ENCODE peak calls at places on chromosomes 5 and 9, in seven cellular contexts. V is heart right ventricle, S is kidney epithelial cell, F is tibial artery, L is GM20000, B is osteocyte, G is glutamatergic neuron. X is an unnamed sample.

GRCh38 chr9:130298663-130299279 is 33.2 kb downstream of the HMCN2 start:
- DNase-seq in B (no peak), L (no peak), G (no peak), V (no peak), S (no peak), F (no peak), X (no peak)

GRCh38 chr5:119355636-119356383 is at the start of gene TNFAIP8:
- DNase-seq in F (peak; percentile 60), G (peak; percentile 34), L (peak; percentile 82), B (no peak), S (no peak), V (peak; percentile 60), X (no peak)

GRCh38 chr5:23330726-23331125 is 176.7 kb upstream of the PRDM9 start:
- DNase-seq in S (no peak), V (no peak), L (no peak), G (no peak), F (no peak), B (no peak), X (no peak)

GRCh38 chr5:103450333-103451061 is 112.1 kb downstream of the NUDT12 start:
- DNase-seq in L (no peak), F (no peak), V (no peak), S (peak; percentile 42), B (no peak), G (no peak), X (no peak)

GRCh38 chr5:50415912-50416311 is 25.2 kb downstream of the EMB start:
- DNase-seq in F (no peak), L (no peak), S (no peak), B (no peak), G (no peak), V (no peak), X (no peak)

GRCh38 chr5:83767409-83767992 is 46.8 kb upstream of the HAPLN1 start:
- DNase-seq in L (no peak), G (no peak), V (no peak), S (no peak), B (no peak), F (no peak), X (no peak)

GRCh38 chr5:56986631-56986957 is 34.7 kb upstream of the MIER3 start:
- DNase-seq in F (no peak), B (no peak), S (peak; percentile 92), V (no peak), L (no peak), G (no peak), X (no peak)

GRCh38 chr5:32709789-32710334 is 1.3 kb upstream of the NPR3 start:
- DNase-seq in F (peak; percentile 59), S (peak; percentile 23), V (peak; percentile 68), G (peak; percentile 81), B (peak; percentile 92), L (peak; percentile 77), X (no peak)

GRCh38 chr9:26296910-26297309 is 595.7 kb downstream of the CAAP1 start:
- DNase-seq in L (no peak), V (no peak), F (no peak), B (no peak), G (no peak), S (no peak), X (no peak)

GRCh38 chr9:93464395-93464794 is 11.0 kb upstream of the FAM120AOS start:
- DNase-seq in G (no peak), L (peak; percentile 22), V (no peak), B (no peak), F (no peak), S (no peak), X (no peak)

GRCh38 chr9:109399258-109399767 is 78.5 kb upstream of the EPB41L4B start:
- DNase-seq in F (no peak), S (no peak), L (peak; percentile 59), V (no peak), B (no peak), G (no peak), X (no peak)

GRCh38 chr5:143400541-143401252 is 2.8 kb downstream of the NR3C1 start:
- DNase-seq in F (no peak), G (no peak), V (no peak), S (no peak), B (no peak), L (no peak), X (peak; percentile 45)

GRCh38 chr5:79518718-79519117 is 4.8 kb upstream of the HOMER1 start:
- DNase-seq in S (no peak), F (no peak), L (no peak), V (no peak), B (no peak), G (no peak), X (no peak)

GRCh38 chr9:14323083-14323968 is 9.4 kb upstream of the NFIB start:
- DNase-seq in F (no peak), L (no peak), S (no peak), B (no peak), G (no peak), V (no peak), X (no peak)

DNA sequence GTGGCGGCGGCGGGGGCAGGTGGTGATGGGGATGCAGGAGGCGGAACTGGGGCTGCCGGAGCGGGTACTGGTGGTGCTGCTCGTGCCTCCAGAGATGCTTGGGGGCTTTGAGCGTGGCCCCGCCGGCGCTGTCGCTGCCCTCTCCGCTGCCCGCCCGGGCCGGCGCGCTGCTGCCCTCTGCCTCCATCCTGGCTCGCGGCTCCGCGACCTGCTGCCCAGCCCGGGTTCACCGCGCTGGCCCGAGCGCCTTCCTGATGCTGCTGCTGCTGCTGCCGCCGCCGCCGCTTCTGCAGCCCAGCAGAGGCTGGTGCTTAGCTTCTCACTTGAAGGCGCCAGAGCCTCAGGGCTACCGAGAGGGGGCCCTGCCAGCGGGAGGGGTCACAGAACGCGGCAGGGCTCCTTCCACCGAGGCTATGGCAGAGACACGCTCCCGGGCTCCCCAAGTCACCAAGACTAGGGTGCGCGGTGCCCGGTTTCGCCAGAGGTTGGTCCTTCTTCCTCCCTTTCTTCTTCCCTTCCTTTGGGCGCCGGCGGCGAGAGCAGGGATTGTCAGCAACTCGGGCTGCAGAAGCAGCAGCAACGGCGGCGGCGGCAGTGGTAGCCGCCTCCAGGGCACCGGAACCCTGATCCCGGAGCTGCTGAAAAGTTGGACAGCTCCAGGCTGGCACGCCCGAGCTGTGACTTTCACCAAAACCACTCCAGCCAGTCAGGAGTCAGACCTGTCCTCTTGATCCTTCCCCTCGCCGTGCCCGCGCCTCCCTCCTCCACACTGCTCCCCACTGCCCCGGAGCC is at the start of gene PDE4D:
- DNase-seq in G (peak; percentile 72), F (peak; percentile 60), B (peak; percentile 92), V (peak; percentile 39), S (peak; percentile 31), L (peak; percentile 52), X (peak; percentile 32)
- TF ChIP-seq CTCF in G (no peak), F (no peak), B (no peak), V (no peak), S (no peak), L (no peak), X (no peak)

GRCh38 chr5:120531215-120531614 is 67.1 kb downstream of the PRR16 start:
- DNase-seq in S (no peak), F (no peak), B (no peak), G (no peak), L (no peak), V (no peak), X (no peak)

GRCh38 chr5:120533581-120533980 is 69.5 kb downstream of the PRR16 start:
- DNase-seq in V (no peak), S (no peak), B (no peak), G (no peak), F (peak; percentile 20), L (no peak), X (no peak)

GRCh38 chr5:120529386-120529785 is 65.3 kb downstream of the PRR16 start:
- DNase-seq in G (no peak), B (no peak), F (no peak), L (no peak), V (no peak), S (no peak), X (no peak)

GRCh38 chr5:120535900-120536299 is 71.8 kb downstream of the PRR16 start:
- DNase-seq in G (no peak), B (no peak), V (no peak), L (no peak), F (no peak), S (no peak), X (no peak)

GRCh38 chr5:120532835-120533234 is 68.7 kb downstream of the PRR16 start:
- DNase-seq in L (no peak), B (no peak), G (peak; percentile 51), F (no peak), S (no peak), V (no peak), X (no peak)
- TF ChIP-seq CTCF in L (no peak), B (peak; percentile 36), G (peak; percentile 63), F (no peak), S (peak; percentile 38), V (no peak), X (no peak)

GRCh38 chr5:73446631-73447233 is 1.8 kb downstream of the FOXD1 start:
- DNase-seq in B (no peak), F (no peak), L (no peak), V (no peak), G (peak; percentile 44), S (no peak), X (no peak)

GRCh38 chr5:73445708-73446630 is 2.6 kb downstream of the FOXD1 start:
- DNase-seq in B (no peak), V (no peak), G (no peak), L (no peak), F (no peak), S (no peak), X (no peak)

GRCh38 chr5:73443725-73444498 is 4.7 kb downstream of the FOXD1 start:
- DNase-seq in F (no peak), G (peak; percentile 34), B (no peak), S (no peak), V (no peak), L (no peak), X (no peak)

GRCh38 chr5:73442960-73443627 is 5.5 kb downstream of the FOXD1 start:
- DNase-seq in V (no peak), F (no peak), L (no peak), G (no peak), B (no peak), S (no peak), X (no peak)

DNA sequence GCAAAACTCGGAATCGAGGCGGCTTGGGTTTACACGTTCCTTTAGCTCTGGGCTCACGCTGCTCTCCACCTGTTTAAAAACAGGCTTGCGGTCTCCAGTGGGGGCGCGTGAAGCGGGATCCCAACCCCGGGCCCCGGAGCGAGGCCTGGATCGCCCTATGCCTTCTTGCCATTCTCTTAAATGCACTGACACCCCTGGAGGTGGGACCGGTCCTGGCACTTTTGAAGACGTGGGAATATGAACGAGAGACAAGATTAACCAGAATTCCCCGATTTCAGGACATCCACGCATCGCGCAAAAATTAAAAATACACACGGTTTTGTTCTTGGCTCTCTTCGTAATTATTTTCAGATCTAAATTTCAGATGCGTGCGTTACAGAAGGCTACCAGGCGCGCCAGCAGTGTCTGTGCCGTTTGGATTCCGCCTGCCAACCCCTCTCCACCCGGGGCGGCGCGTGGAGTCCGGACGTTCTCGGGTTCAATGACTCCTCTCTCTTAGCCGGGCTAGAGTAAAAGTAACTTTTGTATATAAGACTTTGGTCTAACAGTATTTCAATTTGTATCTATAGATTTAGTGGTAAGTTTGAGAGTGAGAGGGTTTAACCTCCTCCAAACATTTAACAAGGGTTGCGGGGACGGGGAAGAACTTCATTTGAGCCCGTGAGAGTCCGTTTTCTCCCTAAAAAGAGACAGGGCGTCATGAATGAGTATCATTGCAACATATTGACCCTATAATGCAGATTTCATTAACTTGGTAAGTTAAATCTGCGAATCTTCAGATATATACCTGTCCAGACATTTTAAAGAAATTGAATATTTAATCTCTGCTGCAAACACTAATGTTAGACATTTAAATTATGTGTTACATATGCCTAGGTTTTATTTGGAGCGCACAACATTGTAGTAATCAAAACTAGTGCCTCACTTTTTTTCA is 3.8 kb downstream of the FOXD1 start:
- DNase-seq in B (no peak), V (no peak), F (no peak), G (peak; percentile 36), S (no peak), L (no peak), X (no peak)
- TF ChIP-seq CTCF in B (no peak), V (no peak), F (no peak), G (peak; percentile 32), S (peak; percentile 16), L (no peak), X (no peak)

GRCh38 chr9:132214027-132214622 is 52.3 kb downstream of the NTNG2 start:
- DNase-seq in G (peak; percentile 43), S (peak; percentile 71), V (peak; percentile 72), L (no peak), F (no peak), B (no peak), X (peak; percentile 94)
- TF ChIP-seq CTCF in G (no peak), S (peak; percentile 8), V (peak; percentile 18), L (no peak), F (no peak), B (no peak), X (peak; percentile 24)